ENCODE peak calls at places on chromosomes 6 and 20, in eight cellular contexts. One of them, this sample, is unnamed.

GRCh38 chr6:21634582-21634981 is 41.0 kb downstream of the SOX4 start:
- DNase-seq in heart right ventricle: no peak
- DNase-seq in SK-N-MC: no peak
- DNase-seq in adrenal gland: no peak
- DNase-seq in brain microvascular endothelial cell: peak
- DNase-seq in prostate gland: no peak
- DNase-seq in AG04450: peak
- DNase-seq in neuronal stem cell: no peak
- DNase-seq in this sample: no peak

GRCh38 chr6:39087197-39087596 is 27.8 kb downstream of the SAYSD1 start:
- DNase-seq in heart right ventricle: no peak
- DNase-seq in prostate gland: no peak
- DNase-seq in AG04450: no peak
- DNase-seq in SK-N-MC: no peak
- DNase-seq in neuronal stem cell: no peak
- DNase-seq in brain microvascular endothelial cell: no peak
- DNase-seq in adrenal gland: no peak
- DNase-seq in this sample: no peak

GRCh38 chr20:18639501-18639979 is 51.7 kb downstream of the DTD1 start:
- DNase-seq in neuronal stem cell: no peak
- DNase-seq in prostate gland: no peak
- DNase-seq in adrenal gland: no peak
- DNase-seq in SK-N-MC: no peak
- DNase-seq in brain microvascular endothelial cell: no peak
- DNase-seq in AG04450: no peak
- DNase-seq in heart right ventricle: peak
- DNase-seq in this sample: no peak

GRCh38 chr6:101120747-101121146 is 239.6 kb upstream of the ASCC3 start:
- DNase-seq in SK-N-MC: no peak
- DNase-seq in prostate gland: no peak
- DNase-seq in neuronal stem cell: no peak
- DNase-seq in adrenal gland: no peak
- DNase-seq in AG04450: no peak
- DNase-seq in brain microvascular endothelial cell: no peak
- DNase-seq in heart right ventricle: no peak
- DNase-seq in this sample: no peak

GRCh38 chr6:28124350-28124970 is at the start of gene ZSCAN16:
- DNase-seq in neuronal stem cell: peak
- DNase-seq in prostate gland: peak
- DNase-seq in heart right ventricle: peak
- DNase-seq in SK-N-MC: no peak
- DNase-seq in AG04450: peak
- DNase-seq in brain microvascular endothelial cell: peak
- DNase-seq in adrenal gland: peak
- DNase-seq in this sample: peak

GRCh38 chr20:54228841-54229240 is 21.0 kb downstream of the PFDN4 start:
- DNase-seq in brain microvascular endothelial cell: peak
- DNase-seq in prostate gland: no peak
- DNase-seq in heart right ventricle: no peak
- DNase-seq in SK-N-MC: no peak
- DNase-seq in neuronal stem cell: no peak
- DNase-seq in AG04450: no peak
- DNase-seq in adrenal gland: peak
- DNase-seq in this sample: no peak

GRCh38 chr6:125165256-125165655 is 11.7 kb downstream of the TPD52L1 start:
- DNase-seq in adrenal gland: no peak
- DNase-seq in neuronal stem cell: no peak
- DNase-seq in SK-N-MC: peak
- DNase-seq in brain microvascular endothelial cell: peak
- DNase-seq in AG04450: no peak
- DNase-seq in heart right ventricle: no peak
- DNase-seq in prostate gland: no peak
- DNase-seq in this sample: no peak

GRCh38 chr6:35449287-35449881 is 2.8 kb upstream of the FANCE start:
- DNase-seq in AG04450: peak
- DNase-seq in adrenal gland: no peak
- DNase-seq in heart right ventricle: no peak
- DNase-seq in neuronal stem cell: peak
- DNase-seq in brain microvascular endothelial cell: no peak
- DNase-seq in SK-N-MC: no peak
- DNase-seq in prostate gland: peak
- DNase-seq in this sample: peak

GRCh38 chr6:148144917-148145521 is 197.6 kb upstream of the SASH1 start:
- DNase-seq in prostate gland: peak
- DNase-seq in SK-N-MC: peak
- DNase-seq in AG04450: peak
- DNase-seq in adrenal gland: peak
- DNase-seq in neuronal stem cell: peak
- DNase-seq in brain microvascular endothelial cell: peak
- DNase-seq in heart right ventricle: peak
- DNase-seq in this sample: peak

GRCh38 chr6:20719980-20720379 is 185.7 kb downstream of the CDKAL1 start:
- DNase-seq in heart right ventricle: no peak
- DNase-seq in AG04450: no peak
- DNase-seq in adrenal gland: no peak
- DNase-seq in prostate gland: no peak
- DNase-seq in SK-N-MC: no peak
- DNase-seq in brain microvascular endothelial cell: no peak
- DNase-seq in neuronal stem cell: no peak
- DNase-seq in this sample: no peak

GRCh38 chr20:56111951-56112730 is 106.8 kb upstream of the CBLN4 start:
- DNase-seq in heart right ventricle: no peak
- DNase-seq in adrenal gland: no peak
- DNase-seq in neuronal stem cell: no peak
- DNase-seq in prostate gland: no peak
- DNase-seq in SK-N-MC: no peak
- DNase-seq in brain microvascular endothelial cell: no peak
- DNase-seq in AG04450: no peak
- DNase-seq in this sample: no peak

GRCh38 chr20:32526561-32526960 is 58.6 kb downstream of the NOL4L start:
- DNase-seq in heart right ventricle: no peak
- DNase-seq in prostate gland: no peak
- DNase-seq in SK-N-MC: no peak
- DNase-seq in brain microvascular endothelial cell: no peak
- DNase-seq in AG04450: no peak
- DNase-seq in adrenal gland: no peak
- DNase-seq in neuronal stem cell: no peak
- DNase-seq in this sample: no peak

GRCh38 chr6:56669041-56669440 is 26.4 kb upstream of the DST start:
- DNase-seq in adrenal gland: no peak
- DNase-seq in neuronal stem cell: no peak
- DNase-seq in AG04450: no peak
- DNase-seq in brain microvascular endothelial cell: no peak
- DNase-seq in SK-N-MC: no peak
- DNase-seq in prostate gland: no peak
- DNase-seq in heart right ventricle: no peak
- DNase-seq in this sample: no peak

GRCh38 chr6:152472325-152472724 is 164.8 kb downstream of the SYNE1 start:
- DNase-seq in AG04450: no peak
- DNase-seq in brain microvascular endothelial cell: no peak
- DNase-seq in adrenal gland: no peak
- DNase-seq in heart right ventricle: no peak
- DNase-seq in SK-N-MC: no peak
- DNase-seq in prostate gland: no peak
- DNase-seq in neuronal stem cell: no peak
- DNase-seq in this sample: no peak

GRCh38 chr20:23659989-23660837 is 22.5 kb upstream of the CST3 start:
- DNase-seq in heart right ventricle: peak
- DNase-seq in adrenal gland: no peak
- DNase-seq in AG04450: peak
- DNase-seq in SK-N-MC: no peak
- DNase-seq in prostate gland: no peak
- DNase-seq in neuronal stem cell: no peak
- DNase-seq in brain microvascular endothelial cell: no peak
- DNase-seq in this sample: no peak

GRCh38 chr6:116387374-116387773 is 16.6 kb downstream of the DSE start:
- DNase-seq in heart right ventricle: no peak
- DNase-seq in AG04450: no peak
- DNase-seq in neuronal stem cell: no peak
- DNase-seq in prostate gland: no peak
- DNase-seq in brain microvascular endothelial cell: peak
- DNase-seq in adrenal gland: no peak
- DNase-seq in SK-N-MC: no peak
- DNase-seq in this sample: no peak

GRCh38 chr6:116389357-116389756 is 18.6 kb downstream of the DSE start:
- DNase-seq in heart right ventricle: no peak
- DNase-seq in neuronal stem cell: no peak
- DNase-seq in SK-N-MC: no peak
- DNase-seq in brain microvascular endothelial cell: no peak
- DNase-seq in adrenal gland: no peak
- DNase-seq in prostate gland: no peak
- DNase-seq in AG04450: no peak
- DNase-seq in this sample: no peak

GRCh38 chr6:116390571-116390970 is 19.8 kb downstream of the DSE start:
- DNase-seq in heart right ventricle: no peak
- DNase-seq in SK-N-MC: no peak
- DNase-seq in AG04450: no peak
- DNase-seq in adrenal gland: no peak
- DNase-seq in prostate gland: no peak
- DNase-seq in neuronal stem cell: no peak
- DNase-seq in brain microvascular endothelial cell: no peak
- DNase-seq in this sample: no peak

GRCh38 chr6:116386581-116387299 is 16.0 kb downstream of the DSE start:
- DNase-seq in heart right ventricle: no peak
- DNase-seq in adrenal gland: no peak
- DNase-seq in SK-N-MC: no peak
- DNase-seq in neuronal stem cell: no peak
- DNase-seq in prostate gland: no peak
- DNase-seq in AG04450: no peak
- DNase-seq in brain microvascular endothelial cell: peak
- DNase-seq in this sample: no peak

DNA sequence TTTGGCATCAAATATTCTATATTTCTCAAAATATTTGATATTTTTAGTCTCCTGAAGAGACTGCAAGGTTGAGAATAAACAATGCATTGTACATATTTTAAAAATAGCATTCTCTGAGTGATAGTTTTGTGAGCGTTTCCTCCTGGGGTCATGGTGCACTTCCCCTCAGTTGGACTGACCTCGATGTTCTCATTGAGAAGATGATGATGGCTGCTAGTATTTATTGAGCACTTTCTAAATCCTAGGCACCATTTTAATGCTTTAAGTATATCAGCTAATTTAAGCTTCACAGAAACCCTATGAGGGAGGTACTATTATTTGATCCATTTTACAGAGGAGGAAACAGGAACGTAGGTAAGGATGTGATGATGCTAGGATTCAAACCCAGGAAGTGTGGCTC is 18.2 kb downstream of the DSE start:
- DNase-seq in neuronal stem cell: no peak
- DNase-seq in SK-N-MC: no peak
- DNase-seq in AG04450: no peak
- DNase-seq in adrenal gland: no peak
- DNase-seq in heart right ventricle: no peak
- DNase-seq in prostate gland: no peak
- DNase-seq in brain microvascular endothelial cell: no peak
- DNase-seq in this sample: no peak
- H3K4me3 ChIP-seq in neuronal stem cell: no peak
- H3K4me3 ChIP-seq in SK-N-MC: no peak
- H3K4me3 ChIP-seq in AG04450: no peak
- H3K4me3 ChIP-seq in adrenal gland: no peak
- H3K4me3 ChIP-seq in heart right ventricle: no peak
- H3K4me3 ChIP-seq in prostate gland: no peak
- H3K4me3 ChIP-seq in brain microvascular endothelial cell: no peak
- H3K4me3 ChIP-seq in this sample: no peak

GRCh38 chr6:26240981-26241770 is 123.8 kb upstream of the BTN3A2 start:
- DNase-seq in AG04450: no peak
- DNase-seq in brain microvascular endothelial cell: peak
- DNase-seq in prostate gland: no peak
- DNase-seq in adrenal gland: peak
- DNase-seq in heart right ventricle: peak
- DNase-seq in SK-N-MC: no peak
- DNase-seq in neuronal stem cell: no peak
- DNase-seq in this sample: no peak

GRCh38 chr6:26243132-26243531 is 121.9 kb upstream of the BTN3A2 start:
- DNase-seq in prostate gland: no peak
- DNase-seq in SK-N-MC: no peak
- DNase-seq in neuronal stem cell: no peak
- DNase-seq in brain microvascular endothelial cell: no peak
- DNase-seq in heart right ventricle: no peak
- DNase-seq in adrenal gland: no peak
- DNase-seq in AG04450: no peak
- DNase-seq in this sample: no peak

GRCh38 chr6:26246553-26246952 is 118.4 kb upstream of the BTN3A2 start:
- DNase-seq in AG04450: no peak
- DNase-seq in prostate gland: no peak
- DNase-seq in heart right ventricle: no peak
- DNase-seq in adrenal gland: no peak
- DNase-seq in SK-N-MC: no peak
- DNase-seq in brain microvascular endothelial cell: no peak
- DNase-seq in neuronal stem cell: no peak
- DNase-seq in this sample: no peak

GRCh38 chr6:26246057-26246456 is 118.9 kb upstream of the BTN3A2 start:
- DNase-seq in prostate gland: no peak
- DNase-seq in AG04450: no peak
- DNase-seq in adrenal gland: no peak
- DNase-seq in SK-N-MC: no peak
- DNase-seq in brain microvascular endothelial cell: no peak
- DNase-seq in heart right ventricle: no peak
- DNase-seq in neuronal stem cell: no peak
- DNase-seq in this sample: no peak

GRCh38 chr6:26243742-26244141 is 121.3 kb upstream of the BTN3A2 start:
- DNase-seq in heart right ventricle: no peak
- DNase-seq in adrenal gland: no peak
- DNase-seq in brain microvascular endothelial cell: no peak
- DNase-seq in prostate gland: no peak
- DNase-seq in neuronal stem cell: no peak
- DNase-seq in SK-N-MC: no peak
- DNase-seq in AG04450: no peak
- DNase-seq in this sample: no peak
- H3K27ac ChIP-seq in heart right ventricle: no peak
- H3K27ac ChIP-seq in adrenal gland: no peak
- H3K27ac ChIP-seq in brain microvascular endothelial cell: no peak
- H3K27ac ChIP-seq in prostate gland: no peak
- H3K27ac ChIP-seq in neuronal stem cell: no peak
- H3K27ac ChIP-seq in SK-N-MC: no peak
- H3K27ac ChIP-seq in AG04450: no peak
- H3K27ac ChIP-seq in this sample: no peak

DNA sequence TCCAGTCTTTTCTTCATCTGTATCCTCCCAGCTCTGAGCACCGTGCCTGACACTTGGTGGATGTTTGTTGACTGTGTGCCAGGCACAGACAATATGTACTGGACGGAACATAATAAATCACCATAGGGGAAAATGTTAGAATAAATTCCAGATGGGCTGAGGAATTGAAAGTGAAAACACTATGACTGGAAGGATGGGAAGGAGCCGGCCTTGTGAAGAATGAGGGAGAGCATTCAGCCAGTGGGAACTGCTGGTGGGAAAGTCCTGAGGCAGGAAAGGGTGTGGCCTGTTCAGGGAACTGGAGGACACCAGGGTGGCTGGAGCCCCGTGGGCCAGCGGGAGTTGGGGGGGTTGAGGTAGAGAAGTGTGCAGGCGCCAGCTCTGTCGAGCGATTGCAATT is 75.4 kb downstream of the MTHFD1L start:
- DNase-seq in SK-N-MC: no peak
- DNase-seq in AG04450: no peak
- DNase-seq in neuronal stem cell: no peak
- DNase-seq in heart right ventricle: no peak
- DNase-seq in adrenal gland: peak
- DNase-seq in brain microvascular endothelial cell: peak
- DNase-seq in prostate gland: no peak
- DNase-seq in this sample: no peak
- H3K4me3 ChIP-seq in SK-N-MC: no peak
- H3K4me3 ChIP-seq in AG04450: no peak
- H3K4me3 ChIP-seq in neuronal stem cell: no peak
- H3K4me3 ChIP-seq in heart right ventricle: no peak
- H3K4me3 ChIP-seq in adrenal gland: no peak
- H3K4me3 ChIP-seq in brain microvascular endothelial cell: no peak
- H3K4me3 ChIP-seq in prostate gland: no peak
- H3K4me3 ChIP-seq in this sample: no peak

GRCh38 chr20:58909585-58909984 is 57.1 kb downstream of the GNAS start:
- DNase-seq in prostate gland: no peak
- DNase-seq in neuronal stem cell: no peak
- DNase-seq in AG04450: no peak
- DNase-seq in adrenal gland: no peak
- DNase-seq in brain microvascular endothelial cell: no peak
- DNase-seq in heart right ventricle: no peak
- DNase-seq in SK-N-MC: no peak
- DNase-seq in this sample: no peak
- H3K27ac ChIP-seq in prostate gland: no peak
- H3K27ac ChIP-seq in neuronal stem cell: no peak
- H3K27ac ChIP-seq in AG04450: no peak
- H3K27ac ChIP-seq in adrenal gland: no peak
- H3K27ac ChIP-seq in brain microvascular endothelial cell: no peak
- H3K27ac ChIP-seq in heart right ventricle: peak
- H3K27ac ChIP-seq in SK-N-MC: no peak
- H3K27ac ChIP-seq in this sample: no peak